ENCODE peak calls at places on chromosomes 6 and 20, in seven cellular contexts. One of them, this sample, is unnamed.

GRCh38 chr6:134103004-134103403 is 50.6 kb upstream of the SLC2A12 start:
- DNase-seq in activated T-helper 2 cell treated with anti-CD3 and anti-CD28 coated beads, Interferon-gamma antibody, Interleukin-2, Interleukin-4, amounts not matched to agents 10 μg/mL and 5 μg/mL and 100 μg/mL, durations not matched to agents 14 hours and 24 hours and 36 hours: no peak
- DNase-seq in endothelial cell: no peak
- DNase-seq in HCT116: no peak
- DNase-seq in activated T-cell treated with anti-CD3 and anti-CD28 coated beads, Interleukin-2, amount 50 U/mL, for 72 hours: no peak
- DNase-seq in kidney epithelial cell: no peak
- DNase-seq in SK-N-DZ: no peak
- DNase-seq in this sample: no peak

GRCh38 chr6:89723046-89723445 is 84.5 kb upstream of the LYRM2 start:
- DNase-seq in activated T-helper 2 cell treated with anti-CD3 and anti-CD28 coated beads, Interferon-gamma antibody, Interleukin-2, Interleukin-4, amounts not matched to agents 10 μg/mL and 5 μg/mL and 100 μg/mL, durations not matched to agents 14 hours and 24 hours and 36 hours: no peak
- DNase-seq in kidney epithelial cell: no peak
- DNase-seq in endothelial cell: no peak
- DNase-seq in SK-N-DZ: no peak
- DNase-seq in HCT116: no peak
- DNase-seq in activated T-cell treated with anti-CD3 and anti-CD28 coated beads, Interleukin-2, amount 50 U/mL, for 72 hours: no peak
- DNase-seq in this sample: no peak

GRCh38 chr6:168060521-168060931 is 18.5 kb downstream of the FRMD1 start:
- DNase-seq in HCT116: no peak
- DNase-seq in activated T-cell treated with anti-CD3 and anti-CD28 coated beads, Interleukin-2, amount 50 U/mL, for 72 hours: no peak
- DNase-seq in activated T-helper 2 cell treated with anti-CD3 and anti-CD28 coated beads, Interferon-gamma antibody, Interleukin-2, Interleukin-4, amounts not matched to agents 10 μg/mL and 5 μg/mL and 100 μg/mL, durations not matched to agents 14 hours and 24 hours and 36 hours: no peak
- DNase-seq in SK-N-DZ: peak; percentile 44
- DNase-seq in kidney epithelial cell: peak; percentile 16
- DNase-seq in endothelial cell: peak; percentile 67
- DNase-seq in this sample: peak; percentile 80

GRCh38 chr6:116280161-116280959 is 630 bp upstream of the TSPYL1 start:
- DNase-seq in activated T-helper 2 cell treated with anti-CD3 and anti-CD28 coated beads, Interferon-gamma antibody, Interleukin-2, Interleukin-4, amounts not matched to agents 10 μg/mL and 5 μg/mL and 100 μg/mL, durations not matched to agents 14 hours and 24 hours and 36 hours: no peak
- DNase-seq in kidney epithelial cell: no peak
- DNase-seq in HCT116: no peak
- DNase-seq in endothelial cell: no peak
- DNase-seq in activated T-cell treated with anti-CD3 and anti-CD28 coated beads, Interleukin-2, amount 50 U/mL, for 72 hours: no peak
- DNase-seq in SK-N-DZ: peak; percentile 14
- DNase-seq in this sample: no peak

GRCh38 chr6:154384196-154384595 is 27.6 kb upstream of the IPCEF1 start:
- DNase-seq in HCT116: no peak
- DNase-seq in activated T-helper 2 cell treated with anti-CD3 and anti-CD28 coated beads, Interferon-gamma antibody, Interleukin-2, Interleukin-4, amounts not matched to agents 10 μg/mL and 5 μg/mL and 100 μg/mL, durations not matched to agents 14 hours and 24 hours and 36 hours: no peak
- DNase-seq in SK-N-DZ: no peak
- DNase-seq in activated T-cell treated with anti-CD3 and anti-CD28 coated beads, Interleukin-2, amount 50 U/mL, for 72 hours: no peak
- DNase-seq in endothelial cell: no peak
- DNase-seq in kidney epithelial cell: no peak
- DNase-seq in this sample: no peak

GRCh38 chr6:110180228-110181008 is at the start of gene CDC40:
- DNase-seq in endothelial cell: peak; percentile 43
- DNase-seq in SK-N-DZ: no peak
- DNase-seq in activated T-helper 2 cell treated with anti-CD3 and anti-CD28 coated beads, Interferon-gamma antibody, Interleukin-2, Interleukin-4, amounts not matched to agents 10 μg/mL and 5 μg/mL and 100 μg/mL, durations not matched to agents 14 hours and 24 hours and 36 hours: peak; percentile 58
- DNase-seq in kidney epithelial cell: no peak
- DNase-seq in activated T-cell treated with anti-CD3 and anti-CD28 coated beads, Interleukin-2, amount 50 U/mL, for 72 hours: peak; percentile 62
- DNase-seq in HCT116: no peak
- DNase-seq in this sample: peak; percentile 59

GRCh38 chr6:169620171-169621125 is 81.4 kb downstream of the WDR27 start:
- DNase-seq in SK-N-DZ: no peak
- DNase-seq in activated T-cell treated with anti-CD3 and anti-CD28 coated beads, Interleukin-2, amount 50 U/mL, for 72 hours: no peak
- DNase-seq in kidney epithelial cell: no peak
- DNase-seq in activated T-helper 2 cell treated with anti-CD3 and anti-CD28 coated beads, Interferon-gamma antibody, Interleukin-2, Interleukin-4, amounts not matched to agents 10 μg/mL and 5 μg/mL and 100 μg/mL, durations not matched to agents 14 hours and 24 hours and 36 hours: no peak
- DNase-seq in endothelial cell: no peak
- DNase-seq in HCT116: no peak
- DNase-seq in this sample: no peak

GRCh38 chr6:100462990-100463684 is 1.6 kb downstream of the SIM1 start:
- DNase-seq in activated T-cell treated with anti-CD3 and anti-CD28 coated beads, Interleukin-2, amount 50 U/mL, for 72 hours: no peak
- DNase-seq in HCT116: no peak
- DNase-seq in activated T-helper 2 cell treated with anti-CD3 and anti-CD28 coated beads, Interferon-gamma antibody, Interleukin-2, Interleukin-4, amounts not matched to agents 10 μg/mL and 5 μg/mL and 100 μg/mL, durations not matched to agents 14 hours and 24 hours and 36 hours: no peak
- DNase-seq in SK-N-DZ: no peak
- DNase-seq in endothelial cell: no peak
- DNase-seq in kidney epithelial cell: no peak
- DNase-seq in this sample: no peak

GRCh38 chr20:44526129-44526528 is 4.3 kb upstream of the SERINC3 start:
- DNase-seq in kidney epithelial cell: no peak
- DNase-seq in HCT116: peak; percentile 22
- DNase-seq in SK-N-DZ: no peak
- DNase-seq in endothelial cell: no peak
- DNase-seq in activated T-helper 2 cell treated with anti-CD3 and anti-CD28 coated beads, Interferon-gamma antibody, Interleukin-2, Interleukin-4, amounts not matched to agents 10 μg/mL and 5 μg/mL and 100 μg/mL, durations not matched to agents 14 hours and 24 hours and 36 hours: no peak
- DNase-seq in activated T-cell treated with anti-CD3 and anti-CD28 coated beads, Interleukin-2, amount 50 U/mL, for 72 hours: no peak
- DNase-seq in this sample: no peak

GRCh38 chr6:159969204-159969912 is 476 bp downstream of the IGF2R start:
- DNase-seq in SK-N-DZ: peak; percentile 11
- DNase-seq in kidney epithelial cell: no peak
- DNase-seq in HCT116: no peak
- DNase-seq in activated T-cell treated with anti-CD3 and anti-CD28 coated beads, Interleukin-2, amount 50 U/mL, for 72 hours: peak; percentile 60
- DNase-seq in endothelial cell: peak; percentile 65
- DNase-seq in activated T-helper 2 cell treated with anti-CD3 and anti-CD28 coated beads, Interferon-gamma antibody, Interleukin-2, Interleukin-4, amounts not matched to agents 10 μg/mL and 5 μg/mL and 100 μg/mL, durations not matched to agents 14 hours and 24 hours and 36 hours: no peak
- DNase-seq in this sample: peak; percentile 42

GRCh38 chr6:142753196-142753595 is 191.8 kb downstream of the HIVEP2 start:
- DNase-seq in kidney epithelial cell: no peak
- DNase-seq in endothelial cell: no peak
- DNase-seq in activated T-helper 2 cell treated with anti-CD3 and anti-CD28 coated beads, Interferon-gamma antibody, Interleukin-2, Interleukin-4, amounts not matched to agents 10 μg/mL and 5 μg/mL and 100 μg/mL, durations not matched to agents 14 hours and 24 hours and 36 hours: no peak
- DNase-seq in activated T-cell treated with anti-CD3 and anti-CD28 coated beads, Interleukin-2, amount 50 U/mL, for 72 hours: no peak
- DNase-seq in HCT116: no peak
- DNase-seq in SK-N-DZ: no peak
- DNase-seq in this sample: no peak

This sample was measured in transverse colon.